ENCODE peak calls at places on chromosomes 11 and 22, in six cellular contexts. G is NCI-H226; O is stimulated activated CD4-positive, alpha-beta T cell treated with anti-CD3 and anti-CD28 coated beads, Interleukin-4, amount 100 ng/mL, for 4 hours; N is activated CD8-positive, alpha-beta memory T cell treated with anti-CD3 and anti-CD28 coated beads, Interleukin-2, amount 50 U/mL, for 48 hours; S is left ventricle myocardium inferior; Q is RKO. X is an unnamed sample.
A peak's percentile ranks its signal among the peaks of the same experiment; 100 is the strongest.

GRCh38 chr11:78742430-78742829 is 167.8 kb upstream of the NARS2 start:
- DNase-seq in O (no peak), N (no peak), G (no peak), Q (no peak), S (peak; percentile 69), X (peak; percentile 40)

GRCh38 chr11:96658436-96658835 is 268.6 kb downstream of the JRKL start:
- DNase-seq in Q (peak; percentile 2), G (no peak), N (no peak), O (no peak), S (no peak), X (no peak)

GRCh38 chr11:123246749-123247497 is 51.9 kb upstream of the CLMP start:
- DNase-seq in N (peak; percentile 91), Q (peak; percentile 75), O (peak; percentile 71), G (peak; percentile 40), S (peak; percentile 77), X (no peak)

GRCh38 chr11:123386746-123387510 is 43.1 kb upstream of the GRAMD1B start:
- DNase-seq in S (no peak), Q (no peak), O (no peak), N (no peak), G (no peak), X (no peak)

GRCh38 chr22:17460895-17461294 is 91.6 kb downstream of the CECR2 start:
- DNase-seq in G (no peak), Q (no peak), N (no peak), O (no peak), S (no peak), X (no peak)

GRCh38 chr11:9512370-9513019 is 51.7 kb downstream of the ZNF143 start:
- DNase-seq in Q (no peak), O (no peak), S (no peak), G (no peak), N (no peak), X (no peak)

GRCh38 chr11:33694346-33695050 is 6.1 kb downstream of the C11orf91 start:
- DNase-seq in Q (no peak), N (no peak), O (no peak), G (no peak), S (no peak), X (no peak)

GRCh38 chr11:13114566-13115465 is 105.7 kb downstream of the RASSF10 start:
- DNase-seq in O (no peak), G (no peak), S (no peak), N (no peak), Q (no peak), X (no peak)

GRCh38 chr11:101128571-101129202 is 926 bp downstream of the PGR start:
- DNase-seq in Q (no peak), S (no peak), O (no peak), G (no peak), N (peak; percentile 40), X (no peak)

GRCh38 chr11:112963368-112963955 is 2.2 kb downstream of the NCAM1 start:
- DNase-seq in Q (no peak), N (no peak), G (no peak), S (no peak), O (no peak), X (no peak)

GRCh38 chr22:46941958-46942815 is 179.7 kb downstream of the TBC1D22A start:
- DNase-seq in S (peak; percentile 42), O (no peak), Q (no peak), N (no peak), G (no peak), X (no peak)

GRCh38 chr22:35811670-35812069 is 94.0 kb downstream of the APOL5 start:
- DNase-seq in N (no peak), G (no peak), S (no peak), O (no peak), Q (no peak), X (no peak)

GRCh38 chr11:79375818-79376550 is 64.8 kb downstream of the TENM4 start:
- DNase-seq in O (no peak), N (no peak), Q (no peak), S (no peak), G (no peak), X (peak; percentile 98)

GRCh38 chr11:16778286-16778685 is 39.8 kb downstream of the C11orf58 start:
- DNase-seq in Q (no peak), S (no peak), O (no peak), N (no peak), G (no peak), X (no peak)

GRCh38 chr11:77450227-77450626 is 23.7 kb downstream of the PAK1 start:
- DNase-seq in N (no peak), Q (no peak), S (no peak), G (no peak), O (no peak), X (no peak)

GRCh38 chr11:96341237-96342130 is 1.5 kb downstream of the MAML2 start:
- DNase-seq in S (peak; percentile 45), G (peak; percentile 26), O (peak; percentile 63), Q (peak; percentile 36), N (peak; percentile 79), X (no peak)